ENCODE peak calls at places on chromosomes 1 and 21, in four cellular contexts. F is tibial nerve, K is GM12878, U is transverse colon. N is an unnamed sample.

GRCh38 chr1:220430586-220430985 is 97.3 kb upstream of the MARK1 start:
- DNase-seq in U (no peak), K (no peak), F (no peak), N (no peak)

GRCh38 chr1:111141245-111141644 is 1.2 kb downstream of the CEPT1 start:
- DNase-seq in F (no peak), K (no peak), U (no peak), N (no peak)

GRCh38 chr1:207397525-207397926 is 56.6 kb upstream of the CR2 start:
- DNase-seq in K (no peak), U (no peak), F (no peak), N (no peak)

GRCh38 chr1:63955746-63956145 is 181.9 kb downstream of the ROR1 start:
- DNase-seq in K (no peak), F (no peak), U (no peak), N (no peak)

GRCh38 chr1:96072021-96072420 is 649.6 kb upstream of the PTBP2 start:
- DNase-seq in K (no peak), F (no peak), U (no peak), N (no peak)

GRCh38 chr1:37473431-37474050 is 839 bp upstream of the ZC3H12A start:
- DNase-seq in F (no peak), K (no peak), U (no peak), N (peak; percentile 47)

GRCh38 chr1:6464514-6464836 is 1.5 kb downstream of the TNFRSF25 start:
- DNase-seq in U (peak; percentile 70), F (no peak), K (no peak), N (peak; percentile 22)

GRCh38 chr21:43603230-43603626 is 56.1 kb downstream of the HSF2BP start:
- DNase-seq in U (no peak), K (no peak), F (no peak), N (no peak)

GRCh38 chr1:247452447-247453039 is 5.4 kb downstream of the OR2B11 start:
- DNase-seq in U (no peak), F (no peak), K (no peak), N (no peak)

GRCh38 chr1:63022319-63022718 is 238.4 kb downstream of the ATG4C start:
- DNase-seq in K (no peak), U (no peak), F (no peak), N (no peak)

GRCh38 chr1:224245188-224245587 is 62.1 kb downstream of the DEGS1 start:
- DNase-seq in K (peak; percentile 33), F (no peak), U (peak; percentile 53), N (no peak)

GRCh38 chr1:85274969-85275453 is 1.4 kb downstream of the BCL10 start:
- DNase-seq in K (no peak), U (no peak), F (no peak), N (no peak)
- TF ChIP-seq POLR2A in K (no peak), U (peak; percentile 83), F (no peak), N (no peak)

DNA sequence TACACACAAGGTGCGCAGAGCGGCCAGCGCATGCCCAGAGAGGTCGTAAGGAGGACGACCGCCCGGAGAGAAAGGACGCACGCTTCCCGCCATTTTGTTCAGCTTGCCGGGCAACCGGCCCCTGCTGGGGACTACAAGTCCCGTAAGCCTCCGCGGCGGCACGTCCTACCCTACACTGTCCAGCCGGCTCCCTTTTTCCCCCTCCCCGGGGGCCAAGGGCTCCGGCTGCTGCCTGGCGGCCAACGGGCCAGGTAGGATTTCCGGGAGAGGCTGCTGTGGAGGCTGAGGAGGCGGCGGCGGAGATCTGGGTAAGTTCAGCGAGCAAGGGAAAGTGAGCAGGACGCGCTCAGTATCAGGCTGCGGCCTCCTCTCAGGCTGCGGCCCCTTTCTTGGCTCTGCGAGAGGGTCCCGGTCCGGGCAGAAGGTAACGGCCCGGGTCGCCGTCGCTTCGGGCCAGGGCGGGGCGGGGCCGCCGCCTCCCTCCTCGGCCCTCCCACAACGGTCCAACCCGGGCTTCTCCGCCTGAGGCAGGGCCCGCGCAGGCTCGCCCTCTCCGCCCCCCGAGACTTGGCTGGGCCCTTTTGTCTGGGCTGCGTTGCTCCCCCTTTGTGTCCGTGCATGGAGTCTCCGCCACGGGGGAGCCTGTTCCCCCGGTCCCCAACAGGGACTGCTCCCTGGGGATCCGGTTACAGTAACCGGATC is at the start of gene PHACTR4:
- DNase-seq in U (peak; percentile 94), F (peak; percentile 74), K (peak; percentile 61), N (peak; percentile 91)
- TF ChIP-seq POLR2A in U (peak; percentile 88), F (peak; percentile 36), K (peak; percentile 79), N (peak; percentile 76)

DNA sequence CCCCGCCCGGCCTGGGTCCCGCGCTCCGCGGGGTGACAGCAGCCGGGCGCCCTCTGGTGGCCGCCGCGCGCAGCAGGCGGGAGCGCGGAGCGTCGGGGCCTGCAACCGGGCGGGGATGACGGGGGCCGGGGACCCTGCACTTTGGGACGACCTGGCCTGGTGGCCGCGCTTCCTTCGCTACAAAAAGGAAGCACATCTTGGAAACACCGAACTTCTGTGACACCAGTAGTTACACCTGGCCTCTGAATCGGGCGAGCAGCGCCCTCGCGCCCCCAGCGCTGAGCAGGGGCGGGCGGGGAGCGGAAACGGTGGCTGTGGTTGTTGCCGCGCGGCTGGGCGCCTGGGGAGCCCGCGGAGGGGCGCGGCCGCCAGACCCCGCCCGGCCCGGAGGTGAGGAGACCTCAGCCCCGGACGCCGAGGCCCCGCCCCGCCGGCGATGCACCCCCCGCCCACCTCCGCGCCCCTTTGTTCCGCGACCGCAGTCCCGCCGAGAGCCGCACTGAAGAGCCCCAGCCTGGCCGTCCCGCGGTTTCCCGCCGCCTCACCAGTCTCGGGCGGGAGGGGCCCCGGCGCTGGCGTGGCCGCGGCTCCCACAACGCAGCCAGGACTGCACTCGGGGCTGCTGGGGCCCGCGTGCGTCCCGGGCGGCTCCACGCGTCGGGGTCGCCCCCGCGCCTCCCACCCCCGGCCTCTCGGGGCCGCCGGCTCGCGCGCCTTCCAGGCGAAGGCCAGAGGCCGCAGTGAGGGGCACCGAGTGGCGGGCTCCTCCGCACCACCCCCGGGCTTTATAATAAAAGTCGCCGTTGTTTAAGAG is 59.3 kb downstream of the H3-3A start:
- DNase-seq in K (no peak), U (peak; percentile 80), F (peak; percentile 38), N (peak; percentile 87)
- TF ChIP-seq POLR2A in K (peak; percentile 71), U (peak; percentile 26), F (no peak), N (no peak)

DNA sequence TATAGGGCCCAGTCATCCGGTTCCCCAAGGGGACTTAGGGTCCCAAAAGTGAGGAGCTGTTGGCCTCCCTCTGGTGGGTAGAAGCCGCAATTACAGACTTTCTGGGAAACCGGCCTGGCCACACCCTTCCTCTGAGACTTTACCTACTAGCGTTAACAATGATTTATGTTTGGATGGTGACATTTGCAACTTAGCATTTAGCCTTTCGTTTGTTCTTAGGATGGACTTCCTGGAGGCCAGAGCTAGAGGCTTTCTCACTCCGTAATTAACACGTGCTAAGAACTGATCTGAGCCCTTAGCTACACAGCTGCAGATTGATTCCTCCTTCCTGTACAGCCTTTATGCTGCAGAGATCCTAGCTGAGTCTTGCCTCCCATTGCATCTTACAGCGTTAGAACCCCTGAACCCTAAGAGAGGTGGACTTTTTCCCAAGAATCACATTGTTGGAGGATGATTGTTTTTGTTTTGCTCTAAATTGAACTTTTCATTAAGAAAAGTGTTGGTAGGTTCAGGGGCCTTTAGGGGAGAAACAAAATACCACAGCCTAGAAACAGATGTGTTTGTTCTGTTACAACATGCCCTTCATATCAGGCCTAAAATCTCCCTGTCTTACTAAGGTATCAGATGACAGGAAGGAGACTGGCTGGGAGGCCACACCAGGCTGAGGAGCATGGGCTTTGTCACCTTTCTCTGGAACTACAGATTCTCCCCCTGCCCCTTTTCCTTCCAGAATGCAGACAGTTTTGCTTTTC is 2.0 kb downstream of the S100A11 start:
- DNase-seq in U (peak; percentile 72), F (no peak), K (peak; percentile 57), N (peak; percentile 57)
- TF ChIP-seq POLR2A in U (no peak), F (no peak), K (no peak), N (no peak)

GRCh38 chr1:23423415-23424170 is 955 bp downstream of the TCEA3 start:
- DNase-seq in U (peak; percentile 88), K (no peak), F (no peak), N (no peak)
- TF ChIP-seq POLR2A in U (peak; percentile 55), K (no peak), F (no peak), N (no peak)

DNA sequence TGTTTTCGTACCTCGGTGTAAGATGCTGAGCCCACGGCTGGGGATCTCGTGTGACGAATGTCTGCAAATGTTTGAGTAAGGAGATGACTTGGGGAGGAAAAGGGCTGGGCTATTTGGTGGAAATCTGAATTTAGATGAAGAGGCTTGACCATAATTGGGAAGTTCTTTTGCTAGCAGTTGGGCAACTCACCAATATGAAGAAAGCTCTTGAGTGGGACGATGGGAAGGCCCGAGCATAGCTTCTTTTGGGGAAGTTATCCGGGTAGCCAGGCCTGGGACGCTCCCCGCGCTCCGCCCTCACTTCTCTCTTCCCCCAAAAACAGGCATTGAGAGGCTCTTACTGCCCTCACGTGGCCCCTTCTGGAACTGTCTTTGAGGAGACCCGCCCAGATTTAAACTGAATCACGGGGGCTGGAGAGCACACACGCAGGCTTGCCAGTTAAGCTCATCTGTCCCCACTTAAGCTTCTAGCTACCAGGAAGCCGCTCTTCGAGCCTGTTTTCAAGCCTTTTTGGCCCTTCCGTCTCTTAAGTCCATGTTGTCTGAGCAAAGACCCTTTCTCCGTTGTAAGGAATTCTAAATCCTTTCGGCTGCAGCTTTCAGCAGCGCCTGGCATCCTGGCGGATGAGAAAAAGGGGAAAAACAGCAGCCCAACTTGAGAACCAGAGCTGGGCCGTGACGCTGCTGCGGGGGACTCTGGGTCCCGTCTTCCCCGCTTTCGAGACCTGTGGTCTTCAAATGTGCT is 93.1 kb downstream of the NID1 start:
- DNase-seq in F (peak; percentile 92), K (peak; percentile 84), U (peak; percentile 91), N (peak; percentile 69)
- TF ChIP-seq POLR2A in F (peak; percentile 78), K (peak; percentile 75), U (peak; percentile 42), N (no peak)

GRCh38 chr21:17693801-17694200 is 81.1 kb upstream of the BTG3 start:
- DNase-seq in K (no peak), U (no peak), F (no peak), N (no peak)

GRCh38 chr21:17699524-17700189 is 87.0 kb upstream of the BTG3 start:
- DNase-seq in K (peak; percentile 74), F (no peak), U (no peak), N (no peak)

GRCh38 chr21:17697474-17697873 is 84.8 kb upstream of the BTG3 start:
- DNase-seq in K (no peak), U (no peak), F (no peak), N (no peak)
- TF ChIP-seq POLR2A in K (no peak), U (no peak), F (no peak), N (no peak)

GRCh38 chr1:92784639-92785500 is at the start of gene EVI5:
- DNase-seq in U (peak; percentile 96), K (peak; percentile 48), F (peak; percentile 85), N (peak; percentile 95)
- TF ChIP-seq POLR2A in U (peak; percentile 86), K (peak; percentile 79), F (peak; percentile 58), N (peak; percentile 77)

GRCh38 chr1:156893048-156893953 is at the start of gene PEAR1:
- DNase-seq in K (no peak), F (no peak), U (no peak), N (no peak)
- TF ChIP-seq POLR2A in K (no peak), F (no peak), U (no peak), N (no peak)

GRCh38 chr1:178541829-178542553 is 29.1 kb downstream of the TEX35 start:
- DNase-seq in K (no peak), F (no peak), U (peak; percentile 83), N (peak; percentile 64)
- TF ChIP-seq POLR2A in K (peak; percentile 29), F (no peak), U (peak; percentile 68), N (peak; percentile 48)

N was measured in erythroblast.